ENCODE peak calls at places on chromosomes 16 and 17, in nine cellular contexts. O, W, E, N, D, Y, X, Z and A are unnamed samples.

GRCh38 chr17:74280093-74280513 is 6.1 kb downstream of the DNAI2 start:
- DNase-seq in W (no peak), D (no peak), O (no peak), N (no peak), X (no peak), E (no peak), Y (no peak), Z (no peak), A (no peak)

GRCh38 chr17:52271781-52272180 is 113.3 kb upstream of the CA10 start:
- DNase-seq in Y (no peak), Z (no peak), X (no peak), E (no peak), W (no peak), N (no peak), O (no peak), D (no peak), A (no peak)

GRCh38 chr17:9971991-9972390 is 66.9 kb upstream of the RCVRN start:
- DNase-seq in D (peak; percentile 58), E (peak; percentile 71), W (no peak), O (no peak), X (peak; percentile 17), N (peak; percentile 74), Z (no peak), Y (no peak), A (no peak)

GRCh38 chr17:236641-237405 is 55.4 kb upstream of the DOC2B start:
- DNase-seq in E (no peak), D (no peak), W (no peak), Y (no peak), X (no peak), Z (peak; percentile 65), O (no peak), N (peak; percentile 47), A (no peak)

GRCh38 chr17:72687941-72688340 is 404.5 kb downstream of the SLC39A11 start:
- DNase-seq in N (no peak), W (no peak), Y (no peak), Z (no peak), O (no peak), D (no peak), X (no peak), E (no peak), A (no peak)

GRCh38 chr16:56956076-56956475 is 5.7 kb upstream of the CETP start:
- DNase-seq in O (no peak), D (no peak), Z (no peak), E (no peak), N (no peak), X (no peak), W (no peak), Y (no peak), A (no peak)

GRCh38 chr17:16108386-16108785 is 106.9 kb downstream of the NCOR1 start:
- DNase-seq in E (no peak), O (no peak), X (peak; percentile 98), D (no peak), W (no peak), Y (no peak), N (no peak), Z (no peak), A (no peak)

GRCh38 chr17:58082870-58083490 is at the start of gene DYNLL2:
- DNase-seq in W (peak; percentile 84), Y (peak; percentile 97), N (peak; percentile 96), D (peak; percentile 73), E (peak; percentile 94), X (peak; percentile 68), O (peak; percentile 97), Z (peak; percentile 97), A (peak; percentile 76)

GRCh38 chr16:51404386-51404785 is 253.3 kb upstream of the SALL1 start:
- DNase-seq in X (no peak), W (no peak), Y (no peak), O (no peak), D (no peak), Z (no peak), N (no peak), E (peak; percentile 23), A (no peak)

DNA sequence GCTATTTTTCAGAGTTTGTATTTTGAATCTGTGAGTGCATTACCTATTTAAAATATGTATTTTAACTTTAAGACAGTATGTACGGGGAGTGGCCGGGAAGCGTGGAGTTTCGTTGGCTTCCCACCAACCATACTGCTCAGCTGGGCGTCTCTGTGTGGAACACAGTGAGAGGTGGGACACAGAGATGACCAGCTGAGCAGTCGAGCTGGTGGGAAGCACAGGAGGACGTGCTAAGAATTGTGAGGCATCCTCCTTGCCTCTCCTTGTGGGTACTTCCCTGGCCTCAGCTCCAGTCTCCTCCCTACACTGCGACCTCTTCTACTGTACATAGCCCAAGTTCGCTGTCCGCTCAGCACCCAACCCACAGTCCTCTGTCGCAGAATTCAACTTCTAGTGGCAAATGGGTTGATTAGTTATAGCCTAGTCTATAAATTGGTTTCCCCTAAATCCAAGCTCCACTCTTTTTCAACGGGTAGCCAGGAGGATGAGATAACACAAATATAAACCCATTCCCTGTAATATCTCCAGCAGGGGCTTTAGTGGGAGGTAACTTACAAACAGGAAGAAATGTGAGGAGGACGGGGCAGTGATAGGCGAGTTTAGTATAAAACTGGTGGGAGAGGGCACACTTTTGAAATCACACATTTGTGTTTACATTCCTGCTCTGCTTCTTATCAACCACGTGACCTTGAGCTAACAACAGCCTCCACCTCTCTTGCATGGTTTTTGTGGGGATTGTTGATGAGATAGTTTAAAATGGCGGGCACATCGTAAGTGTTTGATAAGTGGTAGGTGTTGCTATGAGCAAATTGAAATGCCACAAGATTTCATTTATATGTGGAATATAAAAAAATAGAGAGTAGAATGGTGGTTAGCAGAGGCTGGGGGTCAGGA is 211.9 kb upstream of the HS3ST3A1 start:
- DNase-seq in X (no peak), Z (no peak), W (no peak), E (no peak), N (no peak), O (no peak), Y (no peak), D (no peak), A (no peak)
- H3K4me3 ChIP-seq in X (no peak overlapping the region), Z (no peak overlapping the region), W (no peak overlapping the region), E (no peak overlapping the region), N (no peak overlapping the region), O (no peak overlapping the region), Y (no peak overlapping the region), D (no peak overlapping the region), A (no peak overlapping the region)

GRCh38 chr16:15435216-15435864 is 952 bp downstream of the BMERB1 start:
- DNase-seq in X (no peak), D (no peak), O (no peak), N (no peak), Y (no peak), E (peak; percentile 41), W (no peak), Z (no peak), A (no peak)
- H3K4me3 ChIP-seq in X (peak overlapping the region; percentile 59), D (peak overlapping the region; percentile 89), O (peak overlapping the region; percentile 73), N (peak overlapping the region; percentile 80), Y (peak overlapping the region; percentile 59), E (peak overlapping the region; percentile 97), W (peak overlapping the region; percentile 90), Z (peak overlapping the region; percentile 64), A (peak overlapping the region; percentile 76)

GRCh38 chr16:4505356-4506153 is 29.4 kb downstream of the HMOX2 start:
- DNase-seq in D (no peak), O (no peak), N (no peak), Y (no peak), X (no peak), E (no peak), Z (peak; percentile 61), W (no peak), A (no peak)
- H3K4me3 ChIP-seq in D (no peak overlapping the region), O (no peak overlapping the region), N (no peak overlapping the region), Y (no peak overlapping the region), X (no peak overlapping the region), E (no peak overlapping the region), Z (no peak overlapping the region), W (no peak overlapping the region), A (no peak overlapping the region)

GRCh38 chr16:1311212-1311737 is 1.8 kb downstream of the UBE2I start:
- DNase-seq in Y (no peak), X (no peak), O (no peak), D (no peak), W (no peak), E (peak; percentile 30), Z (no peak), N (no peak), A (no peak)

GRCh38 chr16:1313721-1314120 is 4.3 kb downstream of the UBE2I start:
- DNase-seq in O (no peak), E (no peak), Z (peak; percentile 75), N (no peak), W (no peak), D (no peak), Y (no peak), X (no peak), A (no peak)

GRCh38 chr16:1312903-1313302 is 3.5 kb downstream of the UBE2I start:
- DNase-seq in N (no peak), O (no peak), X (no peak), Z (no peak), E (no peak), D (no peak), Y (no peak), W (no peak), A (no peak)

GRCh38 chr16:1311738-1312458 is 2.5 kb downstream of the UBE2I start:
- DNase-seq in W (no peak), N (peak; percentile 69), D (no peak), Z (no peak), Y (no peak), O (no peak), X (no peak), E (peak; percentile 71), A (no peak)

GRCh38 chr16:1312459-1312801 is 3.0 kb downstream of the UBE2I start:
- DNase-seq in O (no peak), Z (peak; percentile 77), Y (no peak), X (no peak), E (no peak), W (no peak), N (no peak), D (no peak), A (no peak)
- H3K4me3 ChIP-seq in O (no peak overlapping the region), Z (no peak overlapping the region), Y (no peak overlapping the region), X (peak overlapping the region; percentile 97), E (peak overlapping the region; percentile 99), W (no peak overlapping the region), N (peak overlapping the region; percentile 87), D (peak overlapping the region; percentile 44), A (no peak overlapping the region)